ENCODE peak calls at places on chromosomes 3 and 15, in four cellular contexts. One of them, this sample, is unnamed.

GRCh38 chr3:71694358-71694999 is 30.7 kb downstream of the EIF4E3 start:
- DNase-seq in AG04450: peak; percentile 82
- DNase-seq in glutamatergic neuron: no peak
- DNase-seq in RWPE1: peak; percentile 32
- DNase-seq in this sample: no peak

GRCh38 chr3:55549172-55549571 is 62.1 kb upstream of the WNT5A start:
- DNase-seq in AG04450: no peak
- DNase-seq in glutamatergic neuron: no peak
- DNase-seq in RWPE1: no peak
- DNase-seq in this sample: peak; percentile 23

GRCh38 chr3:177596248-177596821 is 399.1 kb upstream of the TBL1XR1 start:
- DNase-seq in AG04450: no peak
- DNase-seq in glutamatergic neuron: no peak
- DNase-seq in RWPE1: no peak
- DNase-seq in this sample: no peak

GRCh38 chr3:143236226-143236964 is 116.8 kb downstream of the CHST2 start:
- DNase-seq in AG04450: no peak
- DNase-seq in glutamatergic neuron: no peak
- DNase-seq in RWPE1: no peak
- DNase-seq in this sample: no peak

GRCh38 chr3:126672741-126673140 is 17.8 kb upstream of the TXNRD3 start:
- DNase-seq in AG04450: no peak
- DNase-seq in glutamatergic neuron: no peak
- DNase-seq in RWPE1: no peak
- DNase-seq in this sample: no peak

GRCh38 chr3:8749316-8749715 is 15.7 kb downstream of the CAV3 start:
- DNase-seq in AG04450: no peak
- DNase-seq in glutamatergic neuron: no peak
- DNase-seq in RWPE1: no peak
- DNase-seq in this sample: no peak

GRCh38 chr3:174533286-174533685 is 325.8 kb upstream of the NAALADL2 start:
- DNase-seq in AG04450: peak; percentile 18
- DNase-seq in glutamatergic neuron: no peak
- DNase-seq in RWPE1: no peak
- DNase-seq in this sample: peak; percentile 26

GRCh38 chr15:88513195-88513594 is 33.3 kb downstream of the DET1 start:
- DNase-seq in AG04450: no peak
- DNase-seq in glutamatergic neuron: no peak
- DNase-seq in RWPE1: peak; percentile 62
- DNase-seq in this sample: peak; percentile 26

GRCh38 chr3:107217161-107217560 is 160.1 kb upstream of the CCDC54 start:
- DNase-seq in AG04450: peak; percentile 67
- DNase-seq in glutamatergic neuron: no peak
- DNase-seq in RWPE1: peak; percentile 72
- DNase-seq in this sample: peak; percentile 65

GRCh38 chr3:113695818-113696645 is at the start of gene USF3:
- DNase-seq in AG04450: no peak
- DNase-seq in glutamatergic neuron: peak; percentile 70
- DNase-seq in RWPE1: peak; percentile 87
- DNase-seq in this sample: no peak

GRCh38 chr3:135806342-135806741 is 159.2 kb upstream of the PPP2R3A start:
- DNase-seq in AG04450: no peak
- DNase-seq in glutamatergic neuron: no peak
- DNase-seq in RWPE1: no peak
- DNase-seq in this sample: no peak

GRCh38 chr15:73899197-73900128 is 26.1 kb downstream of the TBC1D21 start:
- DNase-seq in AG04450: no peak
- DNase-seq in glutamatergic neuron: no peak
- DNase-seq in RWPE1: no peak
- DNase-seq in this sample: no peak

GRCh38 chr3:146308682-146309081 is 57.8 kb upstream of the PLSCR4 start:
- DNase-seq in AG04450: peak; percentile 41
- DNase-seq in glutamatergic neuron: no peak
- DNase-seq in RWPE1: no peak
- DNase-seq in this sample: peak; percentile 29

GRCh38 chr3:105532251-105532650 is 165.5 kb downstream of the ALCAM start:
- DNase-seq in AG04450: no peak
- DNase-seq in glutamatergic neuron: no peak
- DNase-seq in RWPE1: no peak
- DNase-seq in this sample: no peak

GRCh38 chr3:39148116-39149058 is 5.0 kb downstream of the CSRNP1 start:
- DNase-seq in AG04450: no peak
- DNase-seq in glutamatergic neuron: no peak
- DNase-seq in RWPE1: no peak
- DNase-seq in this sample: no peak

GRCh38 chr15:67100808-67101581 is 35.6 kb downstream of the SMAD3 start:
- DNase-seq in AG04450: no peak
- DNase-seq in glutamatergic neuron: no peak
- DNase-seq in RWPE1: no peak
- DNase-seq in this sample: no peak

GRCh38 chr15:74322558-74323180 is 44.8 kb downstream of the CYP11A1 start:
- DNase-seq in AG04450: no peak
- DNase-seq in glutamatergic neuron: peak; percentile 85
- DNase-seq in RWPE1: peak; percentile 82
- DNase-seq in this sample: no peak

GRCh38 chr15:68062214-68062613 is 8.1 kb downstream of the PIAS1 start:
- DNase-seq in AG04450: no peak
- DNase-seq in glutamatergic neuron: no peak
- DNase-seq in RWPE1: no peak
- DNase-seq in this sample: no peak

GRCh38 chr3:135325726-135326245 is 530.7 kb downstream of the EPHB1 start:
- DNase-seq in AG04450: no peak
- DNase-seq in glutamatergic neuron: no peak
- DNase-seq in RWPE1: no peak
- DNase-seq in this sample: no peak

GRCh38 chr15:67003586-67003985 is 61.8 kb upstream of the SMAD3 start:
- DNase-seq in AG04450: no peak
- DNase-seq in glutamatergic neuron: no peak
- DNase-seq in RWPE1: peak; percentile 60
- DNase-seq in this sample: no peak

GRCh38 chr3:125125822-125126245 is 70.0 kb upstream of the HEG1 start:
- DNase-seq in AG04450: peak; percentile 84
- DNase-seq in glutamatergic neuron: no peak
- DNase-seq in RWPE1: peak; percentile 46
- DNase-seq in this sample: peak; percentile 94

GRCh38 chr15:68379759-68380290 is 52.1 kb downstream of the ITGA11 start:
- DNase-seq in AG04450: peak; percentile 61
- DNase-seq in glutamatergic neuron: no peak
- DNase-seq in RWPE1: no peak
- DNase-seq in this sample: no peak

GRCh38 chr3:178593786-178594185 is 57.5 kb downstream of the KCNMB2 start:
- DNase-seq in AG04450: no peak
- DNase-seq in glutamatergic neuron: no peak
- DNase-seq in RWPE1: no peak
- DNase-seq in this sample: no peak

GRCh38 chr15:72873379-72874233 is 90.0 kb upstream of the ADPGK start:
- DNase-seq in AG04450: no peak
- DNase-seq in glutamatergic neuron: no peak
- DNase-seq in RWPE1: no peak
- DNase-seq in this sample: no peak

GRCh38 chr3:98972155-98972554 is 70.7 kb upstream of the DCBLD2 start:
- DNase-seq in AG04450: peak; percentile 86
- DNase-seq in glutamatergic neuron: no peak
- DNase-seq in RWPE1: peak; percentile 60
- DNase-seq in this sample: no peak

GRCh38 chr15:76345880-76346665 is 9.5 kb downstream of the ISL2 start:
- DNase-seq in AG04450: no peak
- DNase-seq in glutamatergic neuron: peak; percentile 35
- DNase-seq in RWPE1: peak; percentile 38
- DNase-seq in this sample: no peak

GRCh38 chr3:124627501-124627908 is 102.7 kb upstream of the UMPS start:
- DNase-seq in AG04450: no peak
- DNase-seq in glutamatergic neuron: no peak
- DNase-seq in RWPE1: no peak
- DNase-seq in this sample: no peak

GRCh38 chr15:67700023-67700422 is 125.3 kb upstream of the SKOR1 start:
- DNase-seq in AG04450: no peak
- DNase-seq in glutamatergic neuron: no peak
- DNase-seq in RWPE1: no peak
- DNase-seq in this sample: peak; percentile 15

GRCh38 chr15:62432702-62433398 is 267.8 kb upstream of the C2CD4B start:
- DNase-seq in AG04450: no peak
- DNase-seq in glutamatergic neuron: no peak
- DNase-seq in RWPE1: no peak
- DNase-seq in this sample: no peak

GRCh38 chr3:51519848-51520247 is 18.7 kb upstream of the RAD54L2 start:
- DNase-seq in AG04450: no peak
- DNase-seq in glutamatergic neuron: no peak
- DNase-seq in RWPE1: no peak
- DNase-seq in this sample: no peak

GRCh38 chr3:10166213-10166604 is 1.5 kb downstream of the IRAK2 start:
- DNase-seq in AG04450: no peak
- DNase-seq in glutamatergic neuron: no peak
- DNase-seq in RWPE1: no peak
- DNase-seq in this sample: no peak

DNA sequence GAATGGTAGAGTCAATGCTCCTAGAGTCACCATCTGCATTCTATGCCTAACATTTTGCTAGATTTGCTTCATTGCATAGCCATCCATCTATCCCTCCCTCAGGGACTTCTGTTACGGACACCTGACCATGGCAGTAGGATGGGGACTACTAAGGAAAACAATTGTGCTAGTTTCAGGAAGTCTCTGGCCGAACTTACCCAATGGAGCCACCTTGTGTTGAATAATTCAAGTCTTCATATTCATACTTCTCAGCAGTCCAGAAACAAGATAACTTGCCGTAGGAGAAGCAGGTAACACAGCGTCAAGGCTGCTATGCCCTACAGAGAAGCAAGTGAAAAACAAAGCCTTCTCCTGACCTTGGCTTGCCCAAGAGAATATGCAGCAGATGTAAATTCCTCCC is 685.3 kb downstream of the GRM7 start:
- DNase-seq in AG04450: no peak
- DNase-seq in glutamatergic neuron: no peak
- DNase-seq in RWPE1: no peak
- DNase-seq in this sample: no peak
- TF ChIP-seq CTCF in AG04450: no peak
- TF ChIP-seq CTCF in glutamatergic neuron: no peak
- TF ChIP-seq CTCF in RWPE1: no peak
- TF ChIP-seq CTCF in this sample: no peak

GRCh38 chr3:58824285-58824684 is 157.7 kb upstream of the FAM3D start:
- DNase-seq in AG04450: peak; percentile 33
- DNase-seq in glutamatergic neuron: peak; percentile 88
- DNase-seq in RWPE1: peak; percentile 32
- DNase-seq in this sample: no peak
- TF ChIP-seq CTCF in AG04450: peak; percentile 88
- TF ChIP-seq CTCF in glutamatergic neuron: peak; percentile 75
- TF ChIP-seq CTCF in RWPE1: peak; percentile 62
- TF ChIP-seq CTCF in this sample: peak; percentile 84

GRCh38 chr15:26113296-26113695 is 250.2 kb upstream of the ATP10A start:
- DNase-seq in AG04450: no peak
- DNase-seq in glutamatergic neuron: no peak
- DNase-seq in RWPE1: no peak
- DNase-seq in this sample: no peak
- TF ChIP-seq CTCF in AG04450: no peak
- TF ChIP-seq CTCF in glutamatergic neuron: no peak
- TF ChIP-seq CTCF in RWPE1: no peak
- TF ChIP-seq CTCF in this sample: no peak

GRCh38 chr15:45550436-45550835 is 27.9 kb upstream of the SLC30A4 start:
- DNase-seq in AG04450: no peak
- DNase-seq in glutamatergic neuron: no peak
- DNase-seq in RWPE1: peak; percentile 20
- DNase-seq in this sample: peak; percentile 31
- TF ChIP-seq CTCF in AG04450: no peak
- TF ChIP-seq CTCF in glutamatergic neuron: no peak
- TF ChIP-seq CTCF in RWPE1: no peak
- TF ChIP-seq CTCF in this sample: no peak

DNA sequence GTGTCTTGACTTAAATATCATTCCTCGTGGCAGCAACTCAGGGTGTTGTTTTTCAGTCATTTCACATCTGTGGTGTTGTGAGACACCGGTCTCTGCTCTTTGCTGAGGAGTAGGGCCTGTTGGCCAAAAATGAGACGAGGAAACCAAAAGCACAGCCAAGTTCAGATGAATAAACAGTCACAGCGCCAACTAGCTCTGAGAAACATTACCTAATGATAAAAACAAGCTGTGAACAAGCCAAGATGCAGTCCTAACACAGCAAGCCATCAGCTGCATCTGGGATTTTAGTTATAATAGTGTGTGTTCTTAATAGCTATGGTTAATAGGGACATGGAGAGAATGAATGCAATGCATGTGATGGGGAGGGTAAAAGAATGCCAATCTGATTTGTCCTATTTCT is 843.4 kb upstream of the DPPA4 start:
- DNase-seq in AG04450: no peak
- DNase-seq in glutamatergic neuron: no peak
- DNase-seq in RWPE1: no peak
- DNase-seq in this sample: peak; percentile 12
- TF ChIP-seq CTCF in AG04450: no peak
- TF ChIP-seq CTCF in glutamatergic neuron: no peak
- TF ChIP-seq CTCF in RWPE1: no peak
- TF ChIP-seq CTCF in this sample: peak; percentile 8

GRCh38 chr15:41930221-41930866 is 36.5 kb upstream of the SPTBN5 start:
- DNase-seq in AG04450: peak; percentile 76
- DNase-seq in glutamatergic neuron: no peak
- DNase-seq in RWPE1: peak; percentile 92
- DNase-seq in this sample: peak; percentile 95
- TF ChIP-seq CTCF in AG04450: peak; percentile 26
- TF ChIP-seq CTCF in glutamatergic neuron: no peak
- TF ChIP-seq CTCF in RWPE1: peak; percentile 69
- TF ChIP-seq CTCF in this sample: peak; percentile 29

This sample was measured in BJ.